ENCODE peak calls at places on chromosomes 6 and 20, in seven cellular contexts. One of them, this sample, is unnamed.

GRCh38 chr20:36454664-36455427 is 86.5 kb upstream of the MYL9 start:
- DNase-seq in dorsolateral prefrontal cortex: peak; percentile 71
- DNase-seq in tibial nerve: no peak
- DNase-seq in effector CD4-positive, alpha-beta T cell: no peak
- DNase-seq in foreskin fibroblast: no peak
- DNase-seq in HEK293T: no peak
- DNase-seq in endothelial cell: no peak
- DNase-seq in this sample: no peak

GRCh38 chr6:6610031-6610591 is 21.6 kb downstream of the LY86 start:
- DNase-seq in foreskin fibroblast: no peak
- DNase-seq in endothelial cell: no peak
- DNase-seq in effector CD4-positive, alpha-beta T cell: no peak
- DNase-seq in dorsolateral prefrontal cortex: no peak
- DNase-seq in tibial nerve: no peak
- DNase-seq in HEK293T: no peak
- DNase-seq in this sample: no peak

GRCh38 chr6:14520029-14520428 is 402.5 kb downstream of the CD83 start:
- DNase-seq in tibial nerve: no peak
- DNase-seq in dorsolateral prefrontal cortex: no peak
- DNase-seq in HEK293T: no peak
- DNase-seq in endothelial cell: no peak
- DNase-seq in effector CD4-positive, alpha-beta T cell: no peak
- DNase-seq in foreskin fibroblast: no peak
- DNase-seq in this sample: no peak

GRCh38 chr6:9112548-9112947 is 677.2 kb upstream of the SLC35B3 start:
- DNase-seq in foreskin fibroblast: no peak
- DNase-seq in endothelial cell: no peak
- DNase-seq in tibial nerve: no peak
- DNase-seq in effector CD4-positive, alpha-beta T cell: no peak
- DNase-seq in HEK293T: no peak
- DNase-seq in dorsolateral prefrontal cortex: no peak
- DNase-seq in this sample: no peak

GRCh38 chr20:46698788-46699187 is 9.5 kb upstream of the TP53RK start:
- DNase-seq in tibial nerve: no peak
- DNase-seq in effector CD4-positive, alpha-beta T cell: no peak
- DNase-seq in dorsolateral prefrontal cortex: no peak
- DNase-seq in foreskin fibroblast: no peak
- DNase-seq in HEK293T: no peak
- DNase-seq in endothelial cell: no peak
- DNase-seq in this sample: no peak

GRCh38 chr6:26240981-26241770 is 123.8 kb upstream of the BTN3A2 start:
- DNase-seq in HEK293T: no peak
- DNase-seq in foreskin fibroblast: peak; percentile 66
- DNase-seq in tibial nerve: no peak
- DNase-seq in dorsolateral prefrontal cortex: no peak
- DNase-seq in endothelial cell: no peak
- DNase-seq in effector CD4-positive, alpha-beta T cell: no peak
- DNase-seq in this sample: no peak

GRCh38 chr6:22294301-22294700 is 2.5 kb downstream of the PRL start:
- DNase-seq in effector CD4-positive, alpha-beta T cell: no peak
- DNase-seq in foreskin fibroblast: no peak
- DNase-seq in dorsolateral prefrontal cortex: no peak
- DNase-seq in endothelial cell: no peak
- DNase-seq in HEK293T: no peak
- DNase-seq in tibial nerve: no peak
- DNase-seq in this sample: no peak

GRCh38 chr20:45436732-45437485 is 21.0 kb downstream of the PIGT start:
- DNase-seq in HEK293T: peak; percentile 85
- DNase-seq in endothelial cell: peak; percentile 89
- DNase-seq in effector CD4-positive, alpha-beta T cell: peak; percentile 82
- DNase-seq in tibial nerve: peak; percentile 79
- DNase-seq in dorsolateral prefrontal cortex: peak; percentile 91
- DNase-seq in foreskin fibroblast: peak; percentile 72
- DNase-seq in this sample: peak; percentile 89

GRCh38 chr6:92377137-92377536 is 1042.2 kb downstream of the EPHA7 start:
- DNase-seq in foreskin fibroblast: no peak
- DNase-seq in effector CD4-positive, alpha-beta T cell: no peak
- DNase-seq in tibial nerve: no peak
- DNase-seq in HEK293T: no peak
- DNase-seq in endothelial cell: no peak
- DNase-seq in dorsolateral prefrontal cortex: no peak
- DNase-seq in this sample: no peak

GRCh38 chr6:132651062-132651461 is 7.9 kb downstream of the TAAR1 start:
- DNase-seq in foreskin fibroblast: no peak
- DNase-seq in endothelial cell: no peak
- DNase-seq in dorsolateral prefrontal cortex: no peak
- DNase-seq in HEK293T: no peak
- DNase-seq in tibial nerve: no peak
- DNase-seq in effector CD4-positive, alpha-beta T cell: no peak
- DNase-seq in this sample: no peak

GRCh38 chr6:16316741-16317251 is 78.4 kb downstream of the GMPR start:
- DNase-seq in endothelial cell: no peak
- DNase-seq in foreskin fibroblast: peak; percentile 41
- DNase-seq in tibial nerve: no peak
- DNase-seq in dorsolateral prefrontal cortex: no peak
- DNase-seq in effector CD4-positive, alpha-beta T cell: no peak
- DNase-seq in HEK293T: peak; percentile 77
- DNase-seq in this sample: no peak

GRCh38 chr6:165181951-165182414 is 127.4 kb downstream of the C6orf118 start:
- DNase-seq in tibial nerve: no peak
- DNase-seq in dorsolateral prefrontal cortex: peak; percentile 61
- DNase-seq in foreskin fibroblast: peak; percentile 10
- DNase-seq in effector CD4-positive, alpha-beta T cell: no peak
- DNase-seq in endothelial cell: no peak
- DNase-seq in HEK293T: no peak
- DNase-seq in this sample: no peak

GRCh38 chr6:24340998-24341934 is 16.6 kb downstream of the DCDC2 start:
- DNase-seq in foreskin fibroblast: no peak
- DNase-seq in effector CD4-positive, alpha-beta T cell: no peak
- DNase-seq in tibial nerve: no peak
- DNase-seq in dorsolateral prefrontal cortex: no peak
- DNase-seq in HEK293T: no peak
- DNase-seq in endothelial cell: no peak
- DNase-seq in this sample: no peak

GRCh38 chr6:35343092-35343834 is 905 bp downstream of the PPARD start:
- DNase-seq in endothelial cell: no peak
- DNase-seq in HEK293T: no peak
- DNase-seq in effector CD4-positive, alpha-beta T cell: no peak
- DNase-seq in tibial nerve: no peak
- DNase-seq in dorsolateral prefrontal cortex: no peak
- DNase-seq in foreskin fibroblast: no peak
- DNase-seq in this sample: no peak

GRCh38 chr20:31543966-31544598 is 29.8 kb downstream of the HM13 start:
- DNase-seq in dorsolateral prefrontal cortex: no peak
- DNase-seq in effector CD4-positive, alpha-beta T cell: no peak
- DNase-seq in endothelial cell: no peak
- DNase-seq in tibial nerve: no peak
- DNase-seq in foreskin fibroblast: peak; percentile 96
- DNase-seq in HEK293T: no peak
- DNase-seq in this sample: no peak

GRCh38 chr6:137724495-137725211 is 142.4 kb upstream of the TNFAIP3 start:
- DNase-seq in HEK293T: no peak
- DNase-seq in tibial nerve: peak; percentile 29
- DNase-seq in foreskin fibroblast: no peak
- DNase-seq in endothelial cell: no peak
- DNase-seq in dorsolateral prefrontal cortex: no peak
- DNase-seq in effector CD4-positive, alpha-beta T cell: no peak
- DNase-seq in this sample: no peak

GRCh38 chr20:62822788-62823651 is 6.2 kb downstream of the COL9A3 start:
- DNase-seq in tibial nerve: no peak
- DNase-seq in dorsolateral prefrontal cortex: no peak
- DNase-seq in endothelial cell: peak; percentile 53
- DNase-seq in foreskin fibroblast: no peak
- DNase-seq in effector CD4-positive, alpha-beta T cell: no peak
- DNase-seq in HEK293T: peak; percentile 82
- DNase-seq in this sample: no peak

GRCh38 chr6:101832371-101832770 is 438.9 kb downstream of the GRIK2 start:
- DNase-seq in tibial nerve: no peak
- DNase-seq in HEK293T: no peak
- DNase-seq in foreskin fibroblast: no peak
- DNase-seq in dorsolateral prefrontal cortex: no peak
- DNase-seq in endothelial cell: no peak
- DNase-seq in effector CD4-positive, alpha-beta T cell: no peak
- DNase-seq in this sample: no peak

GRCh38 chr20:53142225-53142624 is 170.1 kb downstream of the TSHZ2 start:
- DNase-seq in dorsolateral prefrontal cortex: no peak
- DNase-seq in effector CD4-positive, alpha-beta T cell: no peak
- DNase-seq in HEK293T: no peak
- DNase-seq in endothelial cell: no peak
- DNase-seq in tibial nerve: no peak
- DNase-seq in foreskin fibroblast: no peak
- DNase-seq in this sample: no peak

GRCh38 chr6:113352029-113352801 is 504.9 kb upstream of the MARCKS start:
- DNase-seq in dorsolateral prefrontal cortex: no peak
- DNase-seq in foreskin fibroblast: peak; percentile 67
- DNase-seq in effector CD4-positive, alpha-beta T cell: no peak
- DNase-seq in endothelial cell: no peak
- DNase-seq in tibial nerve: no peak
- DNase-seq in HEK293T: no peak
- DNase-seq in this sample: no peak

GRCh38 chr6:2970753-2971419 is 481 bp downstream of the SERPINB6 start:
- DNase-seq in effector CD4-positive, alpha-beta T cell: peak; percentile 30
- DNase-seq in HEK293T: peak; percentile 51
- DNase-seq in dorsolateral prefrontal cortex: peak; percentile 71
- DNase-seq in endothelial cell: peak; percentile 42
- DNase-seq in foreskin fibroblast: no peak
- DNase-seq in tibial nerve: peak; percentile 55
- DNase-seq in this sample: no peak

GRCh38 chr6:45880139-45880538 is 135.5 kb downstream of the CLIC5 start:
- DNase-seq in endothelial cell: no peak
- DNase-seq in effector CD4-positive, alpha-beta T cell: no peak
- DNase-seq in foreskin fibroblast: peak; percentile 6
- DNase-seq in HEK293T: no peak
- DNase-seq in dorsolateral prefrontal cortex: no peak
- DNase-seq in tibial nerve: no peak
- DNase-seq in this sample: no peak

GRCh38 chr6:143441680-143442359 is 8.7 kb downstream of the ADAT2 start:
- DNase-seq in effector CD4-positive, alpha-beta T cell: no peak
- DNase-seq in endothelial cell: no peak
- DNase-seq in tibial nerve: no peak
- DNase-seq in HEK293T: no peak
- DNase-seq in dorsolateral prefrontal cortex: no peak
- DNase-seq in foreskin fibroblast: no peak
- DNase-seq in this sample: no peak

GRCh38 chr6:87105823-87106222 is 10.9 kb upstream of the CGA start:
- DNase-seq in effector CD4-positive, alpha-beta T cell: no peak
- DNase-seq in dorsolateral prefrontal cortex: no peak
- DNase-seq in HEK293T: no peak
- DNase-seq in foreskin fibroblast: peak; percentile 22
- DNase-seq in endothelial cell: no peak
- DNase-seq in tibial nerve: no peak
- DNase-seq in this sample: no peak

GRCh38 chr6:97294451-97294850 is 11.4 kb upstream of the MMS22L start:
- DNase-seq in dorsolateral prefrontal cortex: no peak
- DNase-seq in effector CD4-positive, alpha-beta T cell: no peak
- DNase-seq in tibial nerve: no peak
- DNase-seq in endothelial cell: no peak
- DNase-seq in HEK293T: no peak
- DNase-seq in foreskin fibroblast: peak; percentile 53
- DNase-seq in this sample: no peak

GRCh38 chr6:71468841-71469750 is 180.5 kb downstream of the OGFRL1 start:
- DNase-seq in foreskin fibroblast: peak; percentile 92
- DNase-seq in dorsolateral prefrontal cortex: no peak
- DNase-seq in endothelial cell: no peak
- DNase-seq in effector CD4-positive, alpha-beta T cell: no peak
- DNase-seq in HEK293T: no peak
- DNase-seq in tibial nerve: no peak
- DNase-seq in this sample: peak; percentile 31

GRCh38 chr6:26159417-26160273 is 72.4 kb downstream of the HFE start:
- DNase-seq in dorsolateral prefrontal cortex: no peak
- DNase-seq in HEK293T: peak; percentile 8
- DNase-seq in endothelial cell: no peak
- DNase-seq in tibial nerve: no peak
- DNase-seq in foreskin fibroblast: no peak
- DNase-seq in effector CD4-positive, alpha-beta T cell: no peak
- DNase-seq in this sample: no peak

GRCh38 chr20:19875746-19876145 is 117.7 kb downstream of the RIN2 start:
- DNase-seq in foreskin fibroblast: no peak
- DNase-seq in effector CD4-positive, alpha-beta T cell: no peak
- DNase-seq in endothelial cell: no peak
- DNase-seq in dorsolateral prefrontal cortex: no peak
- DNase-seq in tibial nerve: no peak
- DNase-seq in HEK293T: no peak
- DNase-seq in this sample: no peak

GRCh38 chr6:35318200-35318844 is 20.7 kb downstream of the DEF6 start:
- DNase-seq in effector CD4-positive, alpha-beta T cell: no peak
- DNase-seq in tibial nerve: peak; percentile 61
- DNase-seq in endothelial cell: peak; percentile 90
- DNase-seq in HEK293T: peak; percentile 96
- DNase-seq in foreskin fibroblast: peak; percentile 74
- DNase-seq in dorsolateral prefrontal cortex: peak; percentile 76
- DNase-seq in this sample: no peak

This sample was measured in breast epithelium.